ENCODE peak calls at places on chromosome 5, in nine cellular contexts. V is COLO829; C is small intestine; Y is GM12865; T is activated CD8-positive, alpha-beta memory T cell treated with anti-CD3 and anti-CD28 coated beads, Interleukin-2, amount 10 ng/mL, durations not matched to agents 7 days and 5 days; D is HS-5; P is mesothelial cell of epicardium; E is cardiac fibroblast; I is cardiac muscle cell. B is an unnamed sample.

GRCh38 chr5:97471951-97472350 is 288.9 kb upstream of the RIOK2 start:
- DNase-seq in V (no peak), C (no peak), Y (no peak), T (no peak), D (no peak), P (no peak), E (no peak), I (no peak), B (no peak)

GRCh38 chr5:144566747-144567415 is 396.2 kb downstream of the KCTD16 start:
- DNase-seq in V (no peak), C (no peak), Y (no peak), T (no peak), D (peak; percentile 25), P (no peak), E (no peak), I (no peak), B (peak; percentile 6)

GRCh38 chr5:111513175-111513520 is 813 bp upstream of the STARD4 start:
- DNase-seq in V (no peak), C (no peak), Y (no peak), T (no peak), D (no peak), P (no peak), E (no peak), I (no peak), B (no peak)

GRCh38 chr5:50352390-50352789 is 88.7 kb downstream of the EMB start:
- DNase-seq in V (no peak), C (no peak), Y (no peak), T (no peak), D (no peak), P (no peak), E (no peak), I (no peak), B (peak; percentile 13)

GRCh38 chr5:60332244-60333018 is 367.5 kb downstream of the DEPDC1B start:
- DNase-seq in V (peak; percentile 68), C (no peak), Y (no peak), T (no peak), D (peak; percentile 59), P (no peak), E (no peak), I (peak; percentile 20), B (peak; percentile 76)

GRCh38 chr5:142472306-142472951 is 147.6 kb upstream of the SPRY4 start:
- DNase-seq in V (peak; percentile 62), C (peak; percentile 24), Y (no peak), T (peak; percentile 72), D (peak; percentile 96), P (no peak), E (peak; percentile 78), I (peak; percentile 77), B (peak; percentile 95)

GRCh38 chr5:138468133-138468965 is 3.1 kb downstream of the EGR1 start:
- DNase-seq in V (no peak), C (no peak), Y (no peak), T (no peak), D (no peak), P (no peak), E (peak; percentile 75), I (peak; percentile 60), B (peak; percentile 58)

GRCh38 chr5:179222246-179223017 is 122.8 kb downstream of the ADAMTS2 start:
- DNase-seq in V (no peak), C (no peak), Y (no peak), T (no peak), D (no peak), P (no peak), E (no peak), I (no peak), B (no peak)